ENCODE peak calls at places on chromosomes 16 and 17, in eight cellular contexts. One of them, this sample, is unnamed.

GRCh38 chr17:30952645-30953393 is 18.0 kb upstream of the RNF135 start:
- DNase-seq in CD8-positive, alpha-beta memory T cell: no peak
- DNase-seq in brain microvascular endothelial cell: no peak
- DNase-seq in suprapubic skin: no peak
- DNase-seq in SK-N-SH: no peak
- DNase-seq in body of pancreas: no peak
- DNase-seq in IMR-90: no peak
- DNase-seq in epithelial cell of esophagus: no peak
- DNase-seq in this sample: no peak

GRCh38 chr17:77701996-77702395 is 256.5 kb upstream of the TNRC6C start:
- DNase-seq in IMR-90: no peak
- DNase-seq in epithelial cell of esophagus: no peak
- DNase-seq in body of pancreas: no peak
- DNase-seq in SK-N-SH: no peak
- DNase-seq in brain microvascular endothelial cell: no peak
- DNase-seq in suprapubic skin: no peak
- DNase-seq in CD8-positive, alpha-beta memory T cell: no peak
- DNase-seq in this sample: no peak

GRCh38 chr16:69396187-69397061 is 10.6 kb upstream of the TERF2 start:
- DNase-seq in IMR-90: peak
- DNase-seq in body of pancreas: peak
- DNase-seq in SK-N-SH: peak
- DNase-seq in epithelial cell of esophagus: peak
- DNase-seq in brain microvascular endothelial cell: peak
- DNase-seq in suprapubic skin: peak
- DNase-seq in CD8-positive, alpha-beta memory T cell: peak
- DNase-seq in this sample: peak

GRCh38 chr17:27778193-27778592 is 22.1 kb downstream of the NOS2 start:
- DNase-seq in suprapubic skin: no peak
- DNase-seq in SK-N-SH: no peak
- DNase-seq in brain microvascular endothelial cell: peak
- DNase-seq in body of pancreas: no peak
- DNase-seq in IMR-90: peak
- DNase-seq in epithelial cell of esophagus: peak
- DNase-seq in CD8-positive, alpha-beta memory T cell: no peak
- DNase-seq in this sample: no peak

GRCh38 chr16:27317738-27318398 is 4.1 kb downstream of the IL4R start:
- DNase-seq in IMR-90: no peak
- DNase-seq in brain microvascular endothelial cell: no peak
- DNase-seq in epithelial cell of esophagus: no peak
- DNase-seq in suprapubic skin: peak
- DNase-seq in body of pancreas: no peak
- DNase-seq in SK-N-SH: no peak
- DNase-seq in CD8-positive, alpha-beta memory T cell: peak
- DNase-seq in this sample: no peak

GRCh38 chr16:85126731-85127662 is 14.7 kb upstream of the CIBAR2 start:
- DNase-seq in suprapubic skin: no peak
- DNase-seq in epithelial cell of esophagus: peak
- DNase-seq in SK-N-SH: peak
- DNase-seq in IMR-90: peak
- DNase-seq in CD8-positive, alpha-beta memory T cell: no peak
- DNase-seq in body of pancreas: no peak
- DNase-seq in brain microvascular endothelial cell: peak
- DNase-seq in this sample: peak

GRCh38 chr17:2082003-2082862 is 27.3 kb downstream of the HIC1 start:
- DNase-seq in epithelial cell of esophagus: peak
- DNase-seq in SK-N-SH: peak
- DNase-seq in suprapubic skin: no peak
- DNase-seq in CD8-positive, alpha-beta memory T cell: no peak
- DNase-seq in IMR-90: peak
- DNase-seq in body of pancreas: no peak
- DNase-seq in brain microvascular endothelial cell: no peak
- DNase-seq in this sample: no peak

GRCh38 chr17:34610506-34610905 is 31.1 kb downstream of the TMEM132E start:
- DNase-seq in body of pancreas: no peak
- DNase-seq in IMR-90: no peak
- DNase-seq in SK-N-SH: no peak
- DNase-seq in CD8-positive, alpha-beta memory T cell: no peak
- DNase-seq in epithelial cell of esophagus: no peak
- DNase-seq in suprapubic skin: no peak
- DNase-seq in brain microvascular endothelial cell: no peak
- DNase-seq in this sample: no peak

GRCh38 chr17:6668727-6669425 is 17.3 kb downstream of the C17orf100 start:
- DNase-seq in SK-N-SH: no peak
- DNase-seq in CD8-positive, alpha-beta memory T cell: no peak
- DNase-seq in epithelial cell of esophagus: peak
- DNase-seq in suprapubic skin: peak
- DNase-seq in brain microvascular endothelial cell: no peak
- DNase-seq in IMR-90: no peak
- DNase-seq in body of pancreas: no peak
- DNase-seq in this sample: no peak

GRCh38 chr17:66040402-66040801 is 151.5 kb downstream of the CEP112 start:
- DNase-seq in body of pancreas: no peak
- DNase-seq in IMR-90: no peak
- DNase-seq in SK-N-SH: no peak
- DNase-seq in suprapubic skin: no peak
- DNase-seq in CD8-positive, alpha-beta memory T cell: no peak
- DNase-seq in epithelial cell of esophagus: no peak
- DNase-seq in brain microvascular endothelial cell: no peak
- DNase-seq in this sample: no peak

GRCh38 chr17:36899250-36900129 is 37.8 kb upstream of the LHX1 start:
- DNase-seq in epithelial cell of esophagus: no peak
- DNase-seq in IMR-90: no peak
- DNase-seq in SK-N-SH: peak
- DNase-seq in brain microvascular endothelial cell: no peak
- DNase-seq in CD8-positive, alpha-beta memory T cell: no peak
- DNase-seq in body of pancreas: no peak
- DNase-seq in suprapubic skin: no peak
- DNase-seq in this sample: no peak

GRCh38 chr17:71052971-71053370 is 883.6 kb downstream of the KCNJ2 start:
- DNase-seq in SK-N-SH: no peak
- DNase-seq in suprapubic skin: no peak
- DNase-seq in brain microvascular endothelial cell: no peak
- DNase-seq in CD8-positive, alpha-beta memory T cell: no peak
- DNase-seq in epithelial cell of esophagus: no peak
- DNase-seq in IMR-90: no peak
- DNase-seq in body of pancreas: no peak
- DNase-seq in this sample: no peak

GRCh38 chr16:90015586-90016338 is 3.5 kb downstream of the DBNDD1 start:
- DNase-seq in suprapubic skin: no peak
- DNase-seq in body of pancreas: no peak
- DNase-seq in IMR-90: no peak
- DNase-seq in brain microvascular endothelial cell: no peak
- DNase-seq in epithelial cell of esophagus: no peak
- DNase-seq in CD8-positive, alpha-beta memory T cell: no peak
- DNase-seq in SK-N-SH: no peak
- DNase-seq in this sample: no peak

GRCh38 chr17:40956401-40957254 is 10.1 kb downstream of the KRT39 start:
- DNase-seq in IMR-90: peak
- DNase-seq in body of pancreas: no peak
- DNase-seq in SK-N-SH: no peak
- DNase-seq in CD8-positive, alpha-beta memory T cell: no peak
- DNase-seq in suprapubic skin: no peak
- DNase-seq in brain microvascular endothelial cell: peak
- DNase-seq in epithelial cell of esophagus: peak
- DNase-seq in this sample: peak

GRCh38 chr17:16442594-16443389 is 27.4 kb downstream of the TRPV2 start:
- DNase-seq in IMR-90: no peak
- DNase-seq in suprapubic skin: no peak
- DNase-seq in epithelial cell of esophagus: no peak
- DNase-seq in SK-N-SH: no peak
- DNase-seq in CD8-positive, alpha-beta memory T cell: no peak
- DNase-seq in brain microvascular endothelial cell: no peak
- DNase-seq in body of pancreas: no peak
- DNase-seq in this sample: no peak

GRCh38 chr16:22782299-22782698 is 31.7 kb upstream of the HS3ST2 start:
- DNase-seq in brain microvascular endothelial cell: no peak
- DNase-seq in suprapubic skin: no peak
- DNase-seq in body of pancreas: no peak
- DNase-seq in epithelial cell of esophagus: no peak
- DNase-seq in CD8-positive, alpha-beta memory T cell: no peak
- DNase-seq in IMR-90: no peak
- DNase-seq in SK-N-SH: peak
- DNase-seq in this sample: no peak

GRCh38 chr17:373616-374225 is 21.1 kb upstream of the RPH3AL start:
- DNase-seq in epithelial cell of esophagus: no peak
- DNase-seq in SK-N-SH: no peak
- DNase-seq in body of pancreas: no peak
- DNase-seq in CD8-positive, alpha-beta memory T cell: no peak
- DNase-seq in IMR-90: no peak
- DNase-seq in brain microvascular endothelial cell: no peak
- DNase-seq in suprapubic skin: no peak
- DNase-seq in this sample: no peak

DNA sequence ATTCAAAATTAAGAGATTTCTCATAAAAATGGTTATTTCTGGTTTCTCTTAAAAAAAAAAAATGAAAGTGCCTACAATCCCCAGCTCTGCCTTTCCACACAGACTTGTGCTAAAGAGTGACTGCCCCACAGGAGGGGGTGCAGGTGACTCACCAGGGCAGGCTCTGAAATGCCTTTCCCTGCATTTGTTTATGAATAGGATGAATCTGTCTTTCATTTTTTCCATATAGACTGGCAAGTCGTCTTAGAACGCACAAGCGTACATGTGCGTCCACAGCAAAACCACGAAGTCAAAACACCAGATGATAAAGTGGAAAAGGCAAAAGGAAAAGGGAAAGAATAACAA is 271.6 kb downstream of the PHKB start:
- DNase-seq in IMR-90: peak
- DNase-seq in epithelial cell of esophagus: peak
- DNase-seq in CD8-positive, alpha-beta memory T cell: no peak
- DNase-seq in SK-N-SH: no peak
- DNase-seq in brain microvascular endothelial cell: peak
- DNase-seq in suprapubic skin: no peak
- DNase-seq in body of pancreas: no peak
- DNase-seq in this sample: peak
- H3K4me3 ChIP-seq in IMR-90: no peak
- H3K4me3 ChIP-seq in epithelial cell of esophagus: no peak
- H3K4me3 ChIP-seq in CD8-positive, alpha-beta memory T cell: no peak
- H3K4me3 ChIP-seq in SK-N-SH: peak
- H3K4me3 ChIP-seq in brain microvascular endothelial cell: no peak
- H3K4me3 ChIP-seq in suprapubic skin: no peak
- H3K4me3 ChIP-seq in body of pancreas: no peak
- H3K4me3 ChIP-seq in this sample: no peak

GRCh38 chr16:80563807-80564206 is 23.0 kb downstream of the DYNLRB2 start:
- DNase-seq in IMR-90: no peak
- DNase-seq in suprapubic skin: no peak
- DNase-seq in SK-N-SH: no peak
- DNase-seq in CD8-positive, alpha-beta memory T cell: no peak
- DNase-seq in body of pancreas: no peak
- DNase-seq in brain microvascular endothelial cell: no peak
- DNase-seq in epithelial cell of esophagus: no peak
- DNase-seq in this sample: no peak
- H3K4me3 ChIP-seq in IMR-90: no peak
- H3K4me3 ChIP-seq in suprapubic skin: no peak
- H3K4me3 ChIP-seq in SK-N-SH: no peak
- H3K4me3 ChIP-seq in CD8-positive, alpha-beta memory T cell: no peak
- H3K4me3 ChIP-seq in body of pancreas: no peak
- H3K4me3 ChIP-seq in brain microvascular endothelial cell: no peak
- H3K4me3 ChIP-seq in epithelial cell of esophagus: no peak
- H3K4me3 ChIP-seq in this sample: no peak

DNA sequence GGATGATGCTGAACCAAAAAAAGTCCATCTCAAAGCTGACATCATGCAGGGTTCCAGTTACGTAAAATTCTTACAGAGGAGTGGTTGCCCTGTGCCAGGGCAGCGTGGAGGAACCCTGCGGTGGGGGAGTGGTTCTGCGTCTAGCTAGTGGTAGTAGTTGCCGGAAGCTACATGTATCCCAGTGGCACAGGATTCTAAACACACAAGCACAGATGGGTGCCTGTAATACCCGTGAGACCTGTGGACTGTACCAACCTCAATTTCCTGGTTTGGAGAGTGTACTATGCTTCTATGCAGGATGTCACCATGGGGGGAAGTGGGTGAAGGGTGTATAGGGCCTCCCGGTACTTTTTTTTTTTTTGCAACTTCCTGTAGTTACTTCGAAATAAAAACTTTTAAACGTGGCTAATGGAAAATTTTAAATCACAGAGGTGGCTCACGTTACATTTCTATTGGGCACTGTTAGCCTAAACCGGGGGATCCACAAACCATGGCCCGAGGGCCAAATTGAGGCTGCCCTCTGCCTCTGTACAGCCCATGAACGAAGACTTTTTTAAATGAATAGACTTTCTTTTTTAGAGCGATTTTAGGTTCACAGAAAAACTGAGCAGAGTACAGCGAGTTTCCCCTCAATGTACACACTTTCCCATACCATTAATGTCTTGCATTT is 38.5 kb downstream of the TBC1D16 start:
- DNase-seq in SK-N-SH: no peak
- DNase-seq in IMR-90: no peak
- DNase-seq in suprapubic skin: no peak
- DNase-seq in body of pancreas: no peak
- DNase-seq in brain microvascular endothelial cell: no peak
- DNase-seq in CD8-positive, alpha-beta memory T cell: peak
- DNase-seq in epithelial cell of esophagus: no peak
- DNase-seq in this sample: no peak
- H3K4me3 ChIP-seq in SK-N-SH: no peak
- H3K4me3 ChIP-seq in IMR-90: no peak
- H3K4me3 ChIP-seq in suprapubic skin: no peak
- H3K4me3 ChIP-seq in body of pancreas: no peak
- H3K4me3 ChIP-seq in brain microvascular endothelial cell: no peak
- H3K4me3 ChIP-seq in CD8-positive, alpha-beta memory T cell: peak
- H3K4me3 ChIP-seq in epithelial cell of esophagus: no peak
- H3K4me3 ChIP-seq in this sample: no peak

GRCh38 chr16:30775131-30775380 is 11.9 kb downstream of the ZNF629 start:
- DNase-seq in suprapubic skin: no peak
- DNase-seq in brain microvascular endothelial cell: no peak
- DNase-seq in IMR-90: no peak
- DNase-seq in body of pancreas: no peak
- DNase-seq in epithelial cell of esophagus: no peak
- DNase-seq in SK-N-SH: no peak
- DNase-seq in CD8-positive, alpha-beta memory T cell: no peak
- DNase-seq in this sample: no peak
- H3K4me3 ChIP-seq in suprapubic skin: peak
- H3K4me3 ChIP-seq in brain microvascular endothelial cell: peak
- H3K4me3 ChIP-seq in IMR-90: peak
- H3K4me3 ChIP-seq in body of pancreas: no peak
- H3K4me3 ChIP-seq in epithelial cell of esophagus: peak
- H3K4me3 ChIP-seq in SK-N-SH: peak
- H3K4me3 ChIP-seq in CD8-positive, alpha-beta memory T cell: peak
- H3K4me3 ChIP-seq in this sample: peak

This sample was measured in skeletal muscle cell.